ENCODE peak calls at places on chromosomes 2 and 18, in nine cellular contexts. One of them, this sample, is unnamed.

GRCh38 chr2:30722936-30723725 is 84.1 kb downstream of the CAPN13 start:
- DNase-seq in CD4-positive, alpha-beta T cell: no peak
- DNase-seq in GM20000: no peak
- DNase-seq in Calu3: no peak
- DNase-seq in fibroblast of mammary gland: no peak
- DNase-seq in mammary epithelial cell: no peak
- DNase-seq in stomach: peak; percentile 20
- DNase-seq in gastrocnemius medialis: no peak
- DNase-seq in K562: no peak
- DNase-seq in this sample: no peak

GRCh38 chr2:234977228-234977679 is 25.4 kb downstream of the SH3BP4 start:
- DNase-seq in CD4-positive, alpha-beta T cell: no peak
- DNase-seq in GM20000: no peak
- DNase-seq in Calu3: no peak
- DNase-seq in fibroblast of mammary gland: no peak
- DNase-seq in mammary epithelial cell: no peak
- DNase-seq in stomach: no peak
- DNase-seq in gastrocnemius medialis: no peak
- DNase-seq in K562: no peak
- DNase-seq in this sample: no peak

GRCh38 chr18:23501626-23502025 is 1.7 kb upstream of the RMC1 start:
- DNase-seq in CD4-positive, alpha-beta T cell: no peak
- DNase-seq in GM20000: no peak
- DNase-seq in Calu3: no peak
- DNase-seq in fibroblast of mammary gland: no peak
- DNase-seq in mammary epithelial cell: no peak
- DNase-seq in stomach: no peak
- DNase-seq in gastrocnemius medialis: no peak
- DNase-seq in K562: no peak
- DNase-seq in this sample: no peak

GRCh38 chr18:67600181-67600631 is 83.7 kb upstream of the DSEL start:
- DNase-seq in CD4-positive, alpha-beta T cell: no peak
- DNase-seq in GM20000: no peak
- DNase-seq in Calu3: peak; percentile 63
- DNase-seq in fibroblast of mammary gland: peak; percentile 80
- DNase-seq in mammary epithelial cell: peak; percentile 38
- DNase-seq in stomach: no peak
- DNase-seq in gastrocnemius medialis: no peak
- DNase-seq in K562: no peak
- DNase-seq in this sample: no peak

GRCh38 chr2:166382-166781 is 97.5 kb downstream of the SH3YL1 start:
- DNase-seq in CD4-positive, alpha-beta T cell: no peak
- DNase-seq in GM20000: no peak
- DNase-seq in Calu3: no peak
- DNase-seq in fibroblast of mammary gland: no peak
- DNase-seq in mammary epithelial cell: no peak
- DNase-seq in stomach: no peak
- DNase-seq in gastrocnemius medialis: no peak
- DNase-seq in K562: peak; percentile 2
- DNase-seq in this sample: no peak

GRCh38 chr18:49819768-49820662 is 6.7 kb upstream of the ACAA2 start:
- DNase-seq in CD4-positive, alpha-beta T cell: peak; percentile 10
- DNase-seq in GM20000: no peak
- DNase-seq in Calu3: no peak
- DNase-seq in fibroblast of mammary gland: no peak
- DNase-seq in mammary epithelial cell: peak; percentile 3
- DNase-seq in stomach: no peak
- DNase-seq in gastrocnemius medialis: no peak
- DNase-seq in K562: peak; percentile 39
- DNase-seq in this sample: no peak

GRCh38 chr2:231925303-231926179 is 655 bp downstream of the NPPC start:
- DNase-seq in CD4-positive, alpha-beta T cell: peak; percentile 61
- DNase-seq in GM20000: peak; percentile 94
- DNase-seq in Calu3: peak; percentile 89
- DNase-seq in fibroblast of mammary gland: peak; percentile 86
- DNase-seq in mammary epithelial cell: peak; percentile 66
- DNase-seq in stomach: peak; percentile 86
- DNase-seq in gastrocnemius medialis: peak; percentile 56
- DNase-seq in K562: peak; percentile 84
- DNase-seq in this sample: peak; percentile 88

GRCh38 chr18:68843467-68844089 is 45.7 kb downstream of the CCDC102B start:
- DNase-seq in CD4-positive, alpha-beta T cell: no peak
- DNase-seq in GM20000: no peak
- DNase-seq in Calu3: no peak
- DNase-seq in fibroblast of mammary gland: peak; percentile 23
- DNase-seq in mammary epithelial cell: no peak
- DNase-seq in stomach: no peak
- DNase-seq in gastrocnemius medialis: no peak
- DNase-seq in K562: no peak
- DNase-seq in this sample: no peak

GRCh38 chr2:224085246-224085645 is 46.2 kb upstream of the SERPINE2 start:
- DNase-seq in CD4-positive, alpha-beta T cell: no peak
- DNase-seq in GM20000: no peak
- DNase-seq in Calu3: no peak
- DNase-seq in fibroblast of mammary gland: peak; percentile 87
- DNase-seq in mammary epithelial cell: peak; percentile 71
- DNase-seq in stomach: no peak
- DNase-seq in gastrocnemius medialis: no peak
- DNase-seq in K562: no peak
- DNase-seq in this sample: no peak

GRCh38 chr18:55119434-55119833 is 160.2 kb upstream of the CCDC68 start:
- DNase-seq in CD4-positive, alpha-beta T cell: no peak
- DNase-seq in GM20000: no peak
- DNase-seq in Calu3: no peak
- DNase-seq in fibroblast of mammary gland: no peak
- DNase-seq in mammary epithelial cell: no peak
- DNase-seq in stomach: no peak
- DNase-seq in gastrocnemius medialis: no peak
- DNase-seq in K562: peak; percentile 79
- DNase-seq in this sample: no peak

GRCh38 chr2:8622199-8622911 is 59.5 kb upstream of the ID2 start:
- DNase-seq in CD4-positive, alpha-beta T cell: no peak
- DNase-seq in GM20000: no peak
- DNase-seq in Calu3: no peak
- DNase-seq in fibroblast of mammary gland: no peak
- DNase-seq in mammary epithelial cell: no peak
- DNase-seq in stomach: no peak
- DNase-seq in gastrocnemius medialis: no peak
- DNase-seq in K562: no peak
- DNase-seq in this sample: no peak

GRCh38 chr18:62957885-62958472 is 242.6 kb downstream of the PHLPP1 start:
- DNase-seq in CD4-positive, alpha-beta T cell: peak; percentile 6
- DNase-seq in GM20000: no peak
- DNase-seq in Calu3: peak; percentile 75
- DNase-seq in fibroblast of mammary gland: peak; percentile 55
- DNase-seq in mammary epithelial cell: peak; percentile 19
- DNase-seq in stomach: peak; percentile 41
- DNase-seq in gastrocnemius medialis: no peak
- DNase-seq in K562: peak; percentile 55
- DNase-seq in this sample: no peak

GRCh38 chr2:37627715-37628114 is 43.7 kb downstream of the CDC42EP3 start:
- DNase-seq in CD4-positive, alpha-beta T cell: no peak
- DNase-seq in GM20000: no peak
- DNase-seq in Calu3: no peak
- DNase-seq in fibroblast of mammary gland: peak; percentile 96
- DNase-seq in mammary epithelial cell: peak; percentile 81
- DNase-seq in stomach: no peak
- DNase-seq in gastrocnemius medialis: no peak
- DNase-seq in K562: no peak
- DNase-seq in this sample: no peak

GRCh38 chr2:37623971-37624897 is 47.2 kb downstream of the CDC42EP3 start:
- DNase-seq in CD4-positive, alpha-beta T cell: no peak
- DNase-seq in GM20000: peak; percentile 71
- DNase-seq in Calu3: no peak
- DNase-seq in fibroblast of mammary gland: peak; percentile 78
- DNase-seq in mammary epithelial cell: peak; percentile 86
- DNase-seq in stomach: no peak
- DNase-seq in gastrocnemius medialis: no peak
- DNase-seq in K562: no peak
- DNase-seq in this sample: peak; percentile 69

GRCh38 chr2:37623409-37623808 is 48.0 kb downstream of the CDC42EP3 start:
- DNase-seq in CD4-positive, alpha-beta T cell: no peak
- DNase-seq in GM20000: no peak
- DNase-seq in Calu3: no peak
- DNase-seq in fibroblast of mammary gland: no peak
- DNase-seq in mammary epithelial cell: no peak
- DNase-seq in stomach: no peak
- DNase-seq in gastrocnemius medialis: no peak
- DNase-seq in K562: no peak
- DNase-seq in this sample: no peak

GRCh38 chr2:37625156-37625555 is 46.3 kb downstream of the CDC42EP3 start:
- DNase-seq in CD4-positive, alpha-beta T cell: no peak
- DNase-seq in GM20000: no peak
- DNase-seq in Calu3: no peak
- DNase-seq in fibroblast of mammary gland: peak; percentile 88
- DNase-seq in mammary epithelial cell: peak; percentile 84
- DNase-seq in stomach: no peak
- DNase-seq in gastrocnemius medialis: no peak
- DNase-seq in K562: no peak
- DNase-seq in this sample: no peak

DNA sequence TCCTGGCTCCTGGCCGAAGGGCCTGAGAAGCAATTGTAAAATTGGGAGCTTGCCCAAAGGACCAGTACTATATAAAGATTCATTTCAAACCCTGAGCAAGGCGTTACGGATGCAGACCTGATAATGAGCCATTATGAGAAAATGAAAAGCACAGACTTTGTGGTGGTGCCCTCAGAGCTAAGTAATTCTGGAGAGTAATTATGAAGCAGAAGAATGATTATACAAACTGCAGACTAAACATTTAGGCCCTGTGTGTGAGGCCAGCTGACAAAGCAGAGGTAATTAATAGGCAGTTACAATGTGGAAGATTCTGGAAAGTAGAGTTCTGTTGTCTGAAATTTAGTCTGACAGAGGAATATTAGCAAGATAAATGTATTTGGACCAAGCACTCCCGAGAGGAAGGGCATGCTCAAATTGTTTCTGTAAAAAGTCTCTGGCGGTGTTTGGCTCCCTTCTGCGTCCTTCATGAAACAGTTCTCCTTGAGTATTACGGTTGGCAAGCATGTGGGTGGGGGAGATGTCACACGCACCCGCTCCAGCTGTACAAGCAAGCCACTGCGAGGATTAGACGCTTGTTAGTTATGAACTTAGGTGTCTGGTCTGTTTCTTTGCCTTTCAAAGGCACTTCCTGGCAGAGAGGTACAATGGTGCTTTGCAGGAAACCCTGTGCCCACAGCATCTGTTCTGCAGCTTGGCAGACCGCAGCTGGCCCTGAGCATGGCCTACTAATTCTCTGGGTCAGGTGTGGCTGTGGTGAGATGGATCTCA is 45.5 kb downstream of the CDC42EP3 start:
- DNase-seq in CD4-positive, alpha-beta T cell: peak; percentile 61
- DNase-seq in GM20000: no peak
- DNase-seq in Calu3: no peak
- DNase-seq in fibroblast of mammary gland: no peak
- DNase-seq in mammary epithelial cell: no peak
- DNase-seq in stomach: no peak
- DNase-seq in gastrocnemius medialis: no peak
- DNase-seq in K562: no peak
- DNase-seq in this sample: no peak
- TF ChIP-seq CTCF in CD4-positive, alpha-beta T cell: no peak
- TF ChIP-seq CTCF in GM20000: no peak
- TF ChIP-seq CTCF in Calu3: no peak
- TF ChIP-seq CTCF in fibroblast of mammary gland: no peak
- TF ChIP-seq CTCF in mammary epithelial cell: no peak
- TF ChIP-seq CTCF in stomach: no peak
- TF ChIP-seq CTCF in gastrocnemius medialis: no peak
- TF ChIP-seq CTCF in K562: no peak
- TF ChIP-seq CTCF in this sample: no peak

GRCh38 chr2:239343460-239343859 is 57.4 kb downstream of the HDAC4 start:
- DNase-seq in CD4-positive, alpha-beta T cell: no peak
- DNase-seq in GM20000: no peak
- DNase-seq in Calu3: no peak
- DNase-seq in fibroblast of mammary gland: no peak
- DNase-seq in mammary epithelial cell: no peak
- DNase-seq in stomach: no peak
- DNase-seq in gastrocnemius medialis: no peak
- DNase-seq in K562: no peak
- DNase-seq in this sample: no peak
- TF ChIP-seq CTCF in CD4-positive, alpha-beta T cell: no peak
- TF ChIP-seq CTCF in GM20000: no peak
- TF ChIP-seq CTCF in Calu3: no peak
- TF ChIP-seq CTCF in fibroblast of mammary gland: no peak
- TF ChIP-seq CTCF in mammary epithelial cell: no peak
- TF ChIP-seq CTCF in stomach: no peak
- TF ChIP-seq CTCF in gastrocnemius medialis: no peak
- TF ChIP-seq CTCF in K562: no peak
- TF ChIP-seq CTCF in this sample: no peak

DNA sequence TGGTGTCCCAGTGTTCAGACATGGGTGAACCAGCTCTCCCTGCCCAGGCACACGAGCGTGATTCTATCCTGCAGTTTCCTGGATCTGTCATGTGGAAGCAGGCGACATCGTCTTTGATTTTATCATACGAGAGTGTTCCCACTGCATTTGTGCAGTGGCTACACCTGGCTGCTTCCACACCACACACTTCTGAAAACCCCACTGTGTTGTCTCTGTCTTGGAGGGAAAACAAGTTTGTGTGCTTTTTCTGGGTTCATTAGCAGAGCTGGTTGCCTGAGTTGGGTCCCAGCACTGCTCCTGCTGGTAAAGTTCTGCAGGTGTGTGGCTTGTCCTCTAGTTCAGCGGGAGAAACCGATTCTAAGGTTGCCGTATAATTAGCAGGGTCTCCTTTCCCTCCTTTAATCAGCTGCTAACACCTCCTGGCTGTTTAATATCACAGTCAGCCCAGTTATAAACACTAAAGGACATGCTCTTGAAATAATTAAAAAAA is 58.5 kb upstream of the TWIST2 start:
- DNase-seq in CD4-positive, alpha-beta T cell: no peak
- DNase-seq in GM20000: no peak
- DNase-seq in Calu3: no peak
- DNase-seq in fibroblast of mammary gland: no peak
- DNase-seq in mammary epithelial cell: no peak
- DNase-seq in stomach: no peak
- DNase-seq in gastrocnemius medialis: no peak
- DNase-seq in K562: no peak
- DNase-seq in this sample: no peak
- TF ChIP-seq CTCF in CD4-positive, alpha-beta T cell: no peak
- TF ChIP-seq CTCF in GM20000: no peak
- TF ChIP-seq CTCF in Calu3: no peak
- TF ChIP-seq CTCF in fibroblast of mammary gland: no peak
- TF ChIP-seq CTCF in mammary epithelial cell: no peak
- TF ChIP-seq CTCF in stomach: no peak
- TF ChIP-seq CTCF in gastrocnemius medialis: no peak
- TF ChIP-seq CTCF in K562: no peak
- TF ChIP-seq CTCF in this sample: no peak

DNA sequence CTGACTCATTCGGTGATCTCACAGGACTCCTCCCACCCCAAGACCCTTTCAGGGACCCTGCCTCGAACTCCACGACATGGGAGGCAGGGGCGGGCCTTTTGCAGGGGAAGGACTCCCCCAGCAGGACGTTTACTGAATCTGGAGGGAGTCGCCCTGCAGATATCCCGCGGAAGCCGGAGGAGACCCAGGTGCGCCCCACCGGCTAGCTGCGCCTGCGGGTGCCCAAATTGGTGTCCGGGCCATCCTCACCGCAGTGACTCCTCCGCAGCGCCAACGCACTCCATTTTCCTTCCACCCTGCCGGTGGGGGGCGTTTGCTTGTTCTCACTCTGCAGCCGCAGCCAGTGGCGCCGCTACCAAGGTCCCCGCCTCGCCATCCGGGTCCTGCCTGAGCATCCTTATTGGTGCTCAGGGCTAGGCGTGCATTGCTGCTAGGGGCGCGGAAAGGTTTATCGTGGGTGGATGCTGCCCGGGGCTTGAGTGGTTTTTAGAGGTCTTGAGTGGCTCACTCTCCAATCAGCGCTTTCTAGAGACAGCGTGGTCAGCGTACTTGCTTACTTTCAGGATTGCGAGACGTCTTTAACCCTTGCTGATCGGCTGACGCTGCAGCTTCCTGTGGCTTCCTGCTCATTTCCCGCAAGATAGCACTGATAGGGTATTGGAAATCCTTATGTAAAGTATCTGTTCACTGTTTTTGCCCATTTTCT is 81.4 kb downstream of the BIN1 start:
- DNase-seq in CD4-positive, alpha-beta T cell: peak; percentile 73
- DNase-seq in GM20000: peak; percentile 61
- DNase-seq in Calu3: peak; percentile 42
- DNase-seq in fibroblast of mammary gland: peak; percentile 91
- DNase-seq in mammary epithelial cell: peak; percentile 70
- DNase-seq in stomach: peak; percentile 55
- DNase-seq in gastrocnemius medialis: no peak
- DNase-seq in K562: peak; percentile 23
- DNase-seq in this sample: peak; percentile 61
- TF ChIP-seq CTCF in CD4-positive, alpha-beta T cell: peak; percentile 14
- TF ChIP-seq CTCF in GM20000: peak; percentile 7
- TF ChIP-seq CTCF in Calu3: no peak
- TF ChIP-seq CTCF in fibroblast of mammary gland: no peak
- TF ChIP-seq CTCF in mammary epithelial cell: peak; percentile 28
- TF ChIP-seq CTCF in stomach: no peak
- TF ChIP-seq CTCF in gastrocnemius medialis: peak; percentile 36
- TF ChIP-seq CTCF in K562: peak; percentile 23
- TF ChIP-seq CTCF in this sample: peak; percentile 23